ENCODE peak calls at places on chromosomes 3 and 15, in nine cellular contexts. One of them, this sample, is unnamed.

GRCh38 chr3:57983734-57984518 is 24.3 kb upstream of the FLNB start:
- DNase-seq in pancreas: no peak
- DNase-seq in astrocyte of the spinal cord: peak; percentile 82
- DNase-seq in progenitor cell of endocrine pancreas: no peak
- DNase-seq in AG10803: peak; percentile 88
- DNase-seq in Calu3: no peak
- DNase-seq in adrenal gland: peak; percentile 87
- DNase-seq in lower lobe of right lung: peak; percentile 66
- DNase-seq in tibial nerve: no peak
- DNase-seq in this sample: peak; percentile 94

GRCh38 chr15:41483115-41483514 is 10.6 kb upstream of the ITPKA start:
- DNase-seq in adrenal gland: no peak
- DNase-seq in AG10803: no peak
- DNase-seq in progenitor cell of endocrine pancreas: no peak
- DNase-seq in Calu3: no peak
- DNase-seq in lower lobe of right lung: no peak
- DNase-seq in pancreas: no peak
- DNase-seq in tibial nerve: no peak
- DNase-seq in astrocyte of the spinal cord: no peak
- DNase-seq in this sample: no peak

GRCh38 chr3:72368331-72368975 is 479.8 kb downstream of the SHQ1 start:
- DNase-seq in lower lobe of right lung: no peak
- DNase-seq in adrenal gland: no peak
- DNase-seq in pancreas: no peak
- DNase-seq in Calu3: no peak
- DNase-seq in astrocyte of the spinal cord: peak; percentile 35
- DNase-seq in AG10803: peak; percentile 83
- DNase-seq in tibial nerve: no peak
- DNase-seq in progenitor cell of endocrine pancreas: no peak
- DNase-seq in this sample: no peak

GRCh38 chr3:31358473-31359075 is 174.2 kb upstream of the STT3B start:
- DNase-seq in tibial nerve: no peak
- DNase-seq in lower lobe of right lung: no peak
- DNase-seq in astrocyte of the spinal cord: no peak
- DNase-seq in adrenal gland: no peak
- DNase-seq in progenitor cell of endocrine pancreas: no peak
- DNase-seq in AG10803: no peak
- DNase-seq in pancreas: no peak
- DNase-seq in Calu3: no peak
- DNase-seq in this sample: peak; percentile 49

GRCh38 chr3:105836533-105836932 is 32.3 kb downstream of the CBLB start:
- DNase-seq in pancreas: no peak
- DNase-seq in AG10803: peak; percentile 29
- DNase-seq in adrenal gland: no peak
- DNase-seq in Calu3: no peak
- DNase-seq in progenitor cell of endocrine pancreas: no peak
- DNase-seq in lower lobe of right lung: no peak
- DNase-seq in tibial nerve: no peak
- DNase-seq in astrocyte of the spinal cord: peak; percentile 82
- DNase-seq in this sample: peak; percentile 37

GRCh38 chr3:178482981-178483380 is 53.3 kb upstream of the KCNMB2 start:
- DNase-seq in tibial nerve: no peak
- DNase-seq in Calu3: no peak
- DNase-seq in progenitor cell of endocrine pancreas: no peak
- DNase-seq in pancreas: no peak
- DNase-seq in AG10803: peak; percentile 28
- DNase-seq in adrenal gland: no peak
- DNase-seq in astrocyte of the spinal cord: no peak
- DNase-seq in lower lobe of right lung: no peak
- DNase-seq in this sample: no peak

GRCh38 chr3:11810276-11810675 is 36.4 kb downstream of the TAMM41 start:
- DNase-seq in adrenal gland: no peak
- DNase-seq in progenitor cell of endocrine pancreas: no peak
- DNase-seq in astrocyte of the spinal cord: peak; percentile 58
- DNase-seq in Calu3: no peak
- DNase-seq in pancreas: no peak
- DNase-seq in tibial nerve: no peak
- DNase-seq in AG10803: peak; percentile 89
- DNase-seq in lower lobe of right lung: no peak
- DNase-seq in this sample: peak; percentile 68

GRCh38 chr15:78702609-78703332 is 61.8 kb upstream of the CHRNB4 start:
- DNase-seq in progenitor cell of endocrine pancreas: no peak
- DNase-seq in Calu3: no peak
- DNase-seq in lower lobe of right lung: no peak
- DNase-seq in AG10803: no peak
- DNase-seq in adrenal gland: no peak
- DNase-seq in tibial nerve: no peak
- DNase-seq in pancreas: no peak
- DNase-seq in astrocyte of the spinal cord: no peak
- DNase-seq in this sample: no peak

GRCh38 chr3:47780727-47781325 is 867 bp downstream of the SMARCC1 start:
- DNase-seq in astrocyte of the spinal cord: peak; percentile 56
- DNase-seq in progenitor cell of endocrine pancreas: no peak
- DNase-seq in AG10803: no peak
- DNase-seq in tibial nerve: no peak
- DNase-seq in adrenal gland: no peak
- DNase-seq in Calu3: no peak
- DNase-seq in pancreas: no peak
- DNase-seq in lower lobe of right lung: no peak
- DNase-seq in this sample: peak; percentile 34

DNA sequence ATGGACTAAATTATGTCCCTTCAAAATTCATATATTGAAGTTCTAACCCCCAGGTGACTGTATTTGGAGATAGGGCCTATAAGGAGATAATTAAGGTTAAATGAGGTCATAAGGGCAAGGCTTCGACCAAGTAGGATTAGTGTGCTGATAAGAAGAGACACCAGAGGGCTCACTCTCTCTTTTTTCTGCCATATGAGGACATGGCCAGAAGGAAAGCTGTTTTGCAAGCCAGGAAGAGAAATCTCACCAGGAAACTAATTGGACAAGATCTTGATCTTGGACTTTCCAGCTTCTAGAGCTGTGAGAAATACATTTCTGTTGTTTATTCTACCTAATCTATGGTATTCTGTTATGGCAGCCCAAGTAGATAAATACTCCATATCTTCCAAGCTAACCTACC is 503.6 kb upstream of the NAALADL2 start:
- DNase-seq in AG10803: peak; percentile 40
- DNase-seq in lower lobe of right lung: no peak
- DNase-seq in adrenal gland: no peak
- DNase-seq in astrocyte of the spinal cord: no peak
- DNase-seq in pancreas: no peak
- DNase-seq in Calu3: peak; percentile 23
- DNase-seq in tibial nerve: no peak
- DNase-seq in progenitor cell of endocrine pancreas: no peak
- DNase-seq in this sample: peak; percentile 31
- TF ChIP-seq CTCF in AG10803: peak; percentile 38
- TF ChIP-seq CTCF in lower lobe of right lung: no peak
- TF ChIP-seq CTCF in adrenal gland: no peak
- TF ChIP-seq CTCF in astrocyte of the spinal cord: peak; percentile 35
- TF ChIP-seq CTCF in pancreas: no peak
- TF ChIP-seq CTCF in Calu3: peak; percentile 62
- TF ChIP-seq CTCF in tibial nerve: no peak
- TF ChIP-seq CTCF in progenitor cell of endocrine pancreas: no peak
- TF ChIP-seq CTCF in this sample: no peak

DNA sequence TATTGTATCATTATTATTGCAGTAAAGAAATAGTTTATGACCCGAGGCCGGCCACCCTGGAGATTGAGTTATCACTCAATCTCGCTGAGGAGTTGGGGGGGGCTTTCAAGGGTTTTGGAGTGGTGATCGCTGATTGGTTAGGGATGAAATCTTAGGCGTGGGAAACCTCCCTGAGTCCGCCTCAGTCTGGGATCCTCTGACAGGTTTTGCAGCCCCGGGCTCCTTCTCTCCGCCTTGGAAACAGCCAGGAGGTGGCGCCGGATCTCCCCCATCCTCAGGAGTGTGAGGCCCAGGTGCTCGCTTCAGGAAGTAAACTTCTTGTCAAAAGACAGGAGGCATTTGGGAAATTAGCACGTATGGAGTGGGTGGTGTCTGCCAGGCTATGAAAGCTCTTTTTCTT is 41.1 kb upstream of the SEC61A1 start:
- DNase-seq in progenitor cell of endocrine pancreas: peak; percentile 49
- DNase-seq in AG10803: peak; percentile 21
- DNase-seq in pancreas: peak; percentile 89
- DNase-seq in lower lobe of right lung: peak; percentile 81
- DNase-seq in astrocyte of the spinal cord: peak; percentile 15
- DNase-seq in adrenal gland: peak; percentile 21
- DNase-seq in Calu3: peak; percentile 94
- DNase-seq in tibial nerve: no peak
- DNase-seq in this sample: peak; percentile 46
- TF ChIP-seq CTCF in progenitor cell of endocrine pancreas: peak; percentile 67
- TF ChIP-seq CTCF in AG10803: peak; percentile 40
- TF ChIP-seq CTCF in pancreas: peak; percentile 23
- TF ChIP-seq CTCF in lower lobe of right lung: peak; percentile 34
- TF ChIP-seq CTCF in astrocyte of the spinal cord: peak; percentile 63
- TF ChIP-seq CTCF in adrenal gland: no peak
- TF ChIP-seq CTCF in Calu3: peak; percentile 52
- TF ChIP-seq CTCF in tibial nerve: no peak
- TF ChIP-seq CTCF in this sample: peak; percentile 47

DNA sequence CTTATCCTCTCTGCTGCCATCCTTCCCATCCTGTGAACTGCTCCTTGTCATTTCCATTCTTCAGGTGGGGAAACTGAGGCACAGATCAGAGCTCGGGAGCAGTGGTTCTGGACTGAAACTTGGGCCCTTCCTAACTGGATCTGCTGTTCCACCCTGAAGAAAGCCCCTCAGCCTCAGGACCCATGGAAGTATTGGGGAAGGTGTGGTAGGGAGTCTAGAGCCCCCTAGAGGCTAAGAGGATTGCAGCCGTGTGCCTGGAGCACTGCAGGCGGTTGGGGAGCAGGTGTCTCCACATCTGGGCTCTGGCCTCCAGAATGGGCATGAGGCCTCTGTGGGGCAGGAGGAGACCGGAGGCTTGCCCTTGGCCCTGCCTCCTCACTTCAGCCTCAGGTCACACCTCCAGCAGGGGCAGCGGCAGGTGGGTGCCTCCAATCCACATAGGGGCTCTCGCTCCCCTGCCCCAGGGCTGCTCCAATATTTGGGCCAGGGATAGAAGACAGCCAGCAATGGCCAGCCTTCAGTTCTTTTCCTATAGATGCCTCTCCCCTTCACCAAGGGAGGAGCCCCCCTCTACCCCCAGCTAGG is 28.1 kb downstream of the DNAJB8 start:
- DNase-seq in progenitor cell of endocrine pancreas: no peak
- DNase-seq in astrocyte of the spinal cord: no peak
- DNase-seq in Calu3: no peak
- DNase-seq in pancreas: peak; percentile 57
- DNase-seq in tibial nerve: no peak
- DNase-seq in lower lobe of right lung: no peak
- DNase-seq in AG10803: no peak
- DNase-seq in adrenal gland: no peak
- DNase-seq in this sample: no peak
- TF ChIP-seq CTCF in progenitor cell of endocrine pancreas: peak; percentile 39
- TF ChIP-seq CTCF in astrocyte of the spinal cord: peak; percentile 57
- TF ChIP-seq CTCF in Calu3: peak; percentile 53
- TF ChIP-seq CTCF in pancreas: no peak
- TF ChIP-seq CTCF in tibial nerve: no peak
- TF ChIP-seq CTCF in lower lobe of right lung: peak; percentile 23
- TF ChIP-seq CTCF in AG10803: peak; percentile 33
- TF ChIP-seq CTCF in adrenal gland: no peak
- TF ChIP-seq CTCF in this sample: peak; percentile 35

GRCh38 chr3:38843898-38844297 is 27.9 kb upstream of the SCN10A start:
- DNase-seq in lower lobe of right lung: no peak
- DNase-seq in Calu3: peak; percentile 37
- DNase-seq in pancreas: no peak
- DNase-seq in adrenal gland: no peak
- DNase-seq in AG10803: peak; percentile 67
- DNase-seq in astrocyte of the spinal cord: peak; percentile 68
- DNase-seq in tibial nerve: no peak
- DNase-seq in progenitor cell of endocrine pancreas: no peak
- DNase-seq in this sample: peak; percentile 83
- TF ChIP-seq CTCF in lower lobe of right lung: peak; percentile 11
- TF ChIP-seq CTCF in Calu3: peak; percentile 23
- TF ChIP-seq CTCF in pancreas: no peak
- TF ChIP-seq CTCF in adrenal gland: no peak
- TF ChIP-seq CTCF in AG10803: peak; percentile 71
- TF ChIP-seq CTCF in astrocyte of the spinal cord: peak; percentile 57
- TF ChIP-seq CTCF in tibial nerve: peak; percentile 26
- TF ChIP-seq CTCF in progenitor cell of endocrine pancreas: peak; percentile 54
- TF ChIP-seq CTCF in this sample: peak; percentile 70

GRCh38 chr15:92693922-92694331 is 38.4 kb upstream of the FAM174B start:
- DNase-seq in Calu3: peak; percentile 62
- DNase-seq in AG10803: peak; percentile 9
- DNase-seq in astrocyte of the spinal cord: no peak
- DNase-seq in pancreas: no peak
- DNase-seq in tibial nerve: no peak
- DNase-seq in adrenal gland: no peak
- DNase-seq in lower lobe of right lung: no peak
- DNase-seq in progenitor cell of endocrine pancreas: no peak
- DNase-seq in this sample: no peak
- TF ChIP-seq CTCF in Calu3: peak; percentile 50
- TF ChIP-seq CTCF in AG10803: peak; percentile 40
- TF ChIP-seq CTCF in astrocyte of the spinal cord: peak; percentile 58
- TF ChIP-seq CTCF in pancreas: no peak
- TF ChIP-seq CTCF in tibial nerve: no peak
- TF ChIP-seq CTCF in adrenal gland: no peak
- TF ChIP-seq CTCF in lower lobe of right lung: no peak
- TF ChIP-seq CTCF in progenitor cell of endocrine pancreas: peak; percentile 51
- TF ChIP-seq CTCF in this sample: peak; percentile 21

DNA sequence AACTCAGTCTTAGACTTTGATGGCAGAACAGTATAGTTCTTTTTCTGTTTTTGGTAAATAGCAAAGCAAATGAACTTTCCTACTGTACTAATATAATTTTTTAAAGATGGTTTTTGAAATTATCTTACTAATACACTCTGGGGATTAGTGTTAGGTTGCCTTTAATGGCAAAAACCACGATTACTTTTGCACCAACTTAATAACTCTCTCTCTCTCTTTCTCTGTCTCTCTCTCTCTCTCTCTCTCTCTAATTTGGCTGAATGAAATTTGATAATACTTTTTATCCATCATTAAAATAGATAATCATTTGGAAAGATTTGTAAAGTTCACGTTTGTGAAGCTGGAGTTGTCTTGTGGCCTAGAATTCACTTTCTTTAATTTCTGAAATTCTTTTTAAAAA is 257.8 kb downstream of the LPP start:
- DNase-seq in Calu3: no peak
- DNase-seq in tibial nerve: no peak
- DNase-seq in AG10803: no peak
- DNase-seq in lower lobe of right lung: no peak
- DNase-seq in astrocyte of the spinal cord: no peak
- DNase-seq in adrenal gland: no peak
- DNase-seq in pancreas: no peak
- DNase-seq in progenitor cell of endocrine pancreas: no peak
- DNase-seq in this sample: no peak
- TF ChIP-seq CTCF in Calu3: no peak
- TF ChIP-seq CTCF in tibial nerve: no peak
- TF ChIP-seq CTCF in AG10803: no peak
- TF ChIP-seq CTCF in lower lobe of right lung: no peak
- TF ChIP-seq CTCF in astrocyte of the spinal cord: no peak
- TF ChIP-seq CTCF in adrenal gland: no peak
- TF ChIP-seq CTCF in pancreas: no peak
- TF ChIP-seq CTCF in progenitor cell of endocrine pancreas: no peak
- TF ChIP-seq CTCF in this sample: no peak

GRCh38 chr3:50415066-50415465 is 55.7 kb upstream of the TMEM115 start:
- DNase-seq in adrenal gland: no peak
- DNase-seq in Calu3: no peak
- DNase-seq in lower lobe of right lung: no peak
- DNase-seq in progenitor cell of endocrine pancreas: no peak
- DNase-seq in AG10803: no peak
- DNase-seq in astrocyte of the spinal cord: no peak
- DNase-seq in tibial nerve: no peak
- DNase-seq in pancreas: no peak
- DNase-seq in this sample: no peak
- TF ChIP-seq CTCF in adrenal gland: no peak
- TF ChIP-seq CTCF in Calu3: no peak
- TF ChIP-seq CTCF in lower lobe of right lung: no peak
- TF ChIP-seq CTCF in progenitor cell of endocrine pancreas: peak; percentile 17
- TF ChIP-seq CTCF in AG10803: no peak
- TF ChIP-seq CTCF in astrocyte of the spinal cord: no peak
- TF ChIP-seq CTCF in tibial nerve: no peak
- TF ChIP-seq CTCF in pancreas: no peak
- TF ChIP-seq CTCF in this sample: no peak

GRCh38 chr15:65655457-65655856 is 33.7 kb downstream of the SLC24A1 start:
- DNase-seq in astrocyte of the spinal cord: no peak
- DNase-seq in AG10803: no peak
- DNase-seq in Calu3: no peak
- DNase-seq in adrenal gland: no peak
- DNase-seq in progenitor cell of endocrine pancreas: no peak
- DNase-seq in lower lobe of right lung: no peak
- DNase-seq in pancreas: no peak
- DNase-seq in tibial nerve: no peak
- DNase-seq in this sample: no peak
- TF ChIP-seq CTCF in astrocyte of the spinal cord: no peak
- TF ChIP-seq CTCF in AG10803: no peak
- TF ChIP-seq CTCF in Calu3: no peak
- TF ChIP-seq CTCF in adrenal gland: no peak
- TF ChIP-seq CTCF in progenitor cell of endocrine pancreas: no peak
- TF ChIP-seq CTCF in lower lobe of right lung: no peak
- TF ChIP-seq CTCF in pancreas: no peak
- TF ChIP-seq CTCF in tibial nerve: no peak
- TF ChIP-seq CTCF in this sample: no peak

This sample was measured in fibroblast of the aortic adventitia.